ENCODE peak calls at places on chromosomes 4 and X, in six cellular contexts. D is K562, L is GM12891, F is HepG2, H is GM12878, P is H1. S is an unnamed sample.

GRCh38 chr4:140637836-140638235 is 69.1 kb upstream of the UCP1 start:
- DNase-seq in D (peak), L (no peak), F (peak), H (no peak), P (no peak), S (no peak)

GRCh38 chr4:154985673-154986072 is 204.6 kb downstream of the RBM46 start:
- DNase-seq in D (no peak), L (no peak), F (no peak), H (no peak), P (no peak), S (no peak)

GRCh38 chr4:124135409-124135813 is 577.1 kb downstream of the ANKRD50 start:
- DNase-seq in D (no peak), L (no peak), F (no peak), H (no peak), P (no peak), S (no peak)

GRCh38 chr4:153362184-153362583 is 17.7 kb downstream of the MND1 start:
- DNase-seq in D (peak), L (no peak), F (no peak), H (no peak), P (no peak), S (no peak)

GRCh38 chr4:8316251-8316771 is 46.8 kb downstream of the HTRA3 start:
- DNase-seq in D (no peak), L (no peak), F (no peak), H (no peak), P (no peak), S (no peak)

GRCh38 chr4:133960975-133961374 is 240.6 kb downstream of the PABPC4L start:
- DNase-seq in D (no peak), L (no peak), F (no peak), H (no peak), P (no peak), S (no peak)

GRCh38 chrX:108312938-108313337 is 125.3 kb downstream of the COL4A6 start:
- DNase-seq in D (no peak), L (no peak), F (no peak), H (no peak), P (no peak), S (no peak)

GRCh38 chrX:113920661-113921060 is 663.2 kb upstream of the HTR2C start:
- DNase-seq in D (no peak), L (no peak), F (no peak), H (no peak), P (no peak), S (no peak)

GRCh38 chrX:19382500-19383145 is 38.9 kb downstream of the PDHA1 start:
- DNase-seq in D (peak), L (no peak), F (peak), H (no peak), P (no peak), S (no peak)

GRCh38 chrX:95076449-95076848 is 1402.4 kb downstream of the FAM133A start:
- DNase-seq in D (no peak), L (no peak), F (peak), H (no peak), P (no peak), S (no peak)

GRCh38 chrX:9465380-9466114 is 689 bp downstream of the TBL1X start:
- DNase-seq in D (peak), L (peak), F (no peak), H (no peak), P (no peak), S (peak)

GRCh38 chr4:70749313-70749712 is 27.5 kb downstream of the RUFY3 start:
- DNase-seq in D (no peak), L (no peak), F (no peak), H (no peak), P (no peak), S (no peak)

GRCh38 chr4:123350191-123350544 is 46.4 kb upstream of the SPRY1 start:
- DNase-seq in D (peak), L (no peak), F (peak), H (no peak), P (peak), S (no peak)

GRCh38 chrX:121121021-121121420 is 73.6 kb downstream of the GLUD2 start:
- DNase-seq in D (no peak), L (no peak), F (no peak), H (no peak), P (no peak), S (no peak)

GRCh38 chr4:143335979-143336827 is 473 bp upstream of the GAB1 start:
- DNase-seq in D (peak), L (peak), F (peak), H (no peak), P (peak), S (peak)

GRCh38 chr4:13892739-13893105 is 265.2 kb upstream of the BOD1L1 start:
- DNase-seq in D (no peak), L (no peak), F (no peak), H (no peak), P (no peak), S (no peak)

GRCh38 chr4:83894831-83895230 is 358.9 kb downstream of the GPAT3 start:
- DNase-seq in D (no peak), L (no peak), F (no peak), H (no peak), P (no peak), S (no peak)

GRCh38 chr4:14771504-14772175 is 230.6 kb upstream of the CPEB2 start:
- DNase-seq in D (no peak), L (no peak), F (no peak), H (no peak), P (no peak), S (no peak)

GRCh38 chr4:123904882-123905281 is 508.3 kb downstream of the SPRY1 start:
- DNase-seq in D (no peak), L (no peak), F (no peak), H (no peak), P (no peak), S (no peak)

GRCh38 chr4:60201052-60201673 is 999.0 kb upstream of the ADGRL3 start:
- DNase-seq in D (peak), L (peak), F (peak), H (no peak), P (peak), S (no peak)

GRCh38 chrX:86714441-86714840 is 566.2 kb downstream of the DACH2 start:
- DNase-seq in D (no peak), L (no peak), F (no peak), H (no peak), P (no peak), S (no peak)

GRCh38 chr4:151418385-151418784 is 9.4 kb downstream of the FHIP1A start:
- DNase-seq in D (no peak), L (no peak), F (peak), H (no peak), P (no peak), S (no peak)

GRCh38 chr4:26152051-26152450 is 168.8 kb upstream of the RBPJ start:
- DNase-seq in D (no peak), L (no peak), F (no peak), H (no peak), P (no peak), S (no peak)

GRCh38 chr4:75726577-75726976 is 2.2 kb downstream of the USO1 start:
- DNase-seq in D (no peak), L (no peak), F (no peak), H (no peak), P (no peak), S (no peak)

GRCh38 chrX:989959-990510 is 222.4 kb downstream of the CRLF2 start:
- DNase-seq in D (peak), L (no peak), F (no peak), H (peak), P (no peak), S (no peak)

GRCh38 chrX:109629310-109629709 is 4.3 kb upstream of the KCNE5 start:
- DNase-seq in D (no peak), L (no peak), F (no peak), H (no peak), P (no peak), S (no peak)

GRCh38 chr4:11261066-11261850 is 167.4 kb downstream of the HS3ST1 start:
- DNase-seq in D (no peak), L (no peak), F (no peak), H (no peak), P (no peak), S (no peak)

GRCh38 chr4:129543299-129543698 is 447.3 kb downstream of the C4orf33 start:
- DNase-seq in D (no peak), L (no peak), F (no peak), H (no peak), P (no peak), S (no peak)

GRCh38 chrX:2342281-2342688 is 158.5 kb downstream of the DHRSX start:
- DNase-seq in D (no peak), L (no peak), F (no peak), H (no peak), P (no peak), S (no peak)

GRCh38 chrX:23501974-23502373 is 165.3 kb upstream of the PRDX4 start:
- DNase-seq in D (no peak), L (no peak), F (no peak), H (no peak), P (no peak), S (no peak)

GRCh38 chrX:23505531-23506303 is 161.6 kb upstream of the PRDX4 start:
- DNase-seq in D (no peak), L (no peak), F (no peak), H (no peak), P (no peak), S (no peak)

GRCh38 chrX:23504540-23504884 is 162.8 kb upstream of the PRDX4 start:
- DNase-seq in D (no peak), L (no peak), F (no peak), H (no peak), P (no peak), S (no peak)

GRCh38 chrX:23504895-23505294 is 162.4 kb upstream of the PRDX4 start:
- DNase-seq in D (no peak), L (no peak), F (no peak), H (no peak), P (no peak), S (no peak)

DNA sequence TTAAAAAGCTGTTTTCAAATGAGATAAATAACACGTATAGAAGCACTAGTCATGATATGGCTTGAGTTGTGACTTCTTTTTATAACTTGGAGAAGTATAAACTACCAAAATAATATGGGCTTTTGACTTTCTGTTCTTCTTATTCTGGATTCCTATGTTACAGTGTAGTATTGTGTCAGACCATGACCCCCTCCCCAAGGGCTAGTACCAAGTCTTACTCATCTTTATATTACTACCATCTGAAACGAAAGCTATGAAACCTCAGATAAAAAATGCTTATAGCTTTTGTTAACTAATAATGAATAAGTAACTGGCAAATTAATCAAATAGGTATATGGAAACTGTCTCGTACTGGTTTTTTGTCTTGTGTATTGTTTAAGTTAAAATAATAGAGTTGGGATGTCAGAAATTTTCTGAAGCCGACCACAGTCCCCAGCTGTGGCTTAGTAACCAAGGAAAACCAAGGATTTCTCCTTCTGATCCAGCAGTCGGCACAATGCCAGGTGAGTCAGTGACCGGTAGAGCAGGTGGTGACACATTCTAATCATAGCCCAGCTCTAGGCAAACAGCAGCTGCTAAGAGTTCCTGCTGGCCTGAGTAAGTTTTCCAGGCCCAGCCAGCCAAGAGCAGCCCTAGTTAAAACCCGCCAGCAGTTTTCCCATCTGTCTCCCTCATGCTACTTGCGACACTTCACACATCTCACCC is 163.3 kb upstream of the PRDX4 start:
- DNase-seq in D (no peak), L (no peak), F (peak), H (no peak), P (no peak), S (no peak)
- TF ChIP-seq TAF1 in D (no peak), L (no peak), F (no peak), H (no peak), P (no peak), S (no peak)

GRCh38 chr4:1172228-1172851 is at the start of gene SPON2:
- DNase-seq in D (no peak), L (no peak), F (peak), H (no peak), P (no peak), S (no peak)
- TF ChIP-seq POLR2A in D (no peak), L (no peak), F (no peak), H (no peak), P (no peak), S (no peak)

GRCh38 chr4:161929966-161930365 is 233.8 kb downstream of the FSTL5 start:
- DNase-seq in D (no peak), L (no peak), F (no peak), H (no peak), P (no peak), S (no peak)
- TF ChIP-seq TAF1 in D (no peak), L (no peak), F (no peak), H (no peak), P (no peak), S (no peak)

GRCh38 chrX:45454235-45454634 is 253.6 kb upstream of the DIPK2B start:
- DNase-seq in D (no peak), L (no peak), F (no peak), H (no peak), P (no peak), S (no peak)

GRCh38 chrX:45447995-45448394 is 247.3 kb upstream of the DIPK2B start:
- DNase-seq in D (no peak), L (no peak), F (no peak), H (no peak), P (no peak), S (no peak)

GRCh38 chrX:45445745-45446412 is 245.2 kb upstream of the DIPK2B start:
- DNase-seq in D (no peak), L (no peak), F (no peak), H (no peak), P (no peak), S (no peak)

GRCh38 chrX:45449982-45450381 is 249.3 kb upstream of the DIPK2B start:
- DNase-seq in D (no peak), L (no peak), F (no peak), H (no peak), P (no peak), S (no peak)
- TF ChIP-seq POLR2A in D (no peak), L (no peak), F (no peak), H (no peak), P (no peak), S (no peak)

DNA sequence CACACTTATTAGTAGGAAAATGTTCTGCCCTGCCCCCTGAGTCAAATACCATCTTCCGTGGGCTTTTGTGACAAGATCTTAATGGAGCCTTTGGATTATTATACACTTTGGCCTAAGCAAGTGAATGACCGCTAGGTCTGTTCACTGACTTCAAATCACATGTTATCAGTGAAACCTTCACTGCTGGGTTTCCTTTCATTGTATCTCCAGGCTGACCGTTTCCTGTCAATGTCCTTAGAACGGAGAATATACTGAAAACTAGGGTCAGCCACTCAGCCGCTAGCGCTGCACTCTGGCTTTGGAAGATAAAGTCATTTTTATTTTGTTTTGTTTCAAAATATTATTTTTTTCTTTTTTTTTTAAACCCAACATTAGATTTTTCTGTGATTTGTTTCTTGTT is 107.0 kb upstream of the TLL1 start:
- DNase-seq in D (no peak), L (no peak), F (no peak), H (no peak), P (no peak), S (no peak)
- TF ChIP-seq TAF1 in D (no peak), L (no peak), F (no peak), H (no peak), P (no peak), S (no peak)

GRCh38 chrX:40224658-40225057 is 126.9 kb upstream of the BCOR start:
- DNase-seq in D (no peak), L (no peak), F (no peak), H (no peak), P (no peak), S (no peak)
- TF ChIP-seq POLR2A in D (no peak), L (no peak), F (no peak), H (no peak), P (no peak), S (no peak)

GRCh38 chr4:112284662-112285411 is 867 bp downstream of the TIFA start:
- DNase-seq in D (peak), L (no peak), F (no peak), H (no peak), P (no peak), S (no peak)
- TF ChIP-seq TAF1 in D (no peak), L (no peak), F (no peak), H (peak), P (no peak), S (peak)

S was measured in GM12892.